ENCODE peak calls at places on chromosomes 13 and 19, in ten cellular contexts. U is GM04503, S is left colon, B is HFFc6, A is NCI-H2029 treated with DMSO at 0.1 percent for 48 hours, C is NCI-H69, I is anterior cingulate cortex, E is BE2C, G is SW480, Q is Kasumi-1. O is an unnamed sample.

GRCh38 chr13:36385471-36385870 is 39.3 kb upstream of the SPART start:
- DNase-seq in U (no peak), S (no peak), B (no peak), A (no peak), C (no peak), I (no peak), E (no peak), G (no peak), Q (no peak), O (no peak)

GRCh38 chr19:18713550-18714117 is 30.2 kb downstream of the CRTC1 start:
- DNase-seq in U (no peak), S (no peak), B (no peak), A (no peak), C (no peak), I (no peak), E (no peak), G (no peak), Q (no peak), O (no peak)

GRCh38 chr13:76672422-76672821 is 213.8 kb downstream of the KCTD12 start:
- DNase-seq in U (no peak), S (no peak), B (no peak), A (no peak), C (no peak), I (no peak), E (no peak), G (peak), Q (no peak), O (no peak)

GRCh38 chr19:42125536-42125935 is 6.7 kb downstream of the POU2F2 start:
- DNase-seq in U (no peak), S (no peak), B (no peak), A (no peak), C (peak), I (no peak), E (no peak), G (no peak), Q (no peak), O (no peak)

GRCh38 chr13:48411281-48412099 is 1.4 kb downstream of the LPAR6 start:
- DNase-seq in U (no peak), S (no peak), B (no peak), A (no peak), C (no peak), I (no peak), E (no peak), G (no peak), Q (peak), O (no peak)

GRCh38 chr19:31126236-31126635 is 223.0 kb downstream of the TSHZ3 start:
- DNase-seq in U (no peak), S (no peak), B (no peak), A (no peak), C (no peak), I (no peak), E (no peak), G (no peak), Q (no peak), O (no peak)

GRCh38 chr13:113187905-113188595 is 20.4 kb downstream of the PCID2 start:
- DNase-seq in U (no peak), S (no peak), B (no peak), A (no peak), C (no peak), I (no peak), E (no peak), G (no peak), Q (no peak), O (no peak)

GRCh38 chr19:19662344-19662743 is 1.1 kb downstream of the ATP13A1 start:
- DNase-seq in U (no peak), S (no peak), B (no peak), A (no peak), C (no peak), I (no peak), E (no peak), G (no peak), Q (no peak), O (no peak)

GRCh38 chr19:22595918-22596341 is 38.2 kb upstream of the ZNF492 start:
- DNase-seq in U (no peak), S (no peak), B (no peak), A (no peak), C (no peak), I (no peak), E (no peak), G (no peak), Q (no peak), O (no peak)

GRCh38 chr19:55372316-55373081 is 2.2 kb upstream of the IL11 start:
- DNase-seq in U (no peak), S (no peak), B (peak), A (no peak), C (no peak), I (no peak), E (no peak), G (peak), Q (no peak), O (no peak)

O was measured in mucosa of gallbladder.